ENCODE peak calls at places on chromosomes 4 and X, in five cellular contexts. One of them, this sample, is unnamed. For H3K27me3, the result is how much of the 10 kb centered on the place peaks cover.

GRCh38 chrX:52420824-52421443 is 52.1 kb downstream of the XAGE2 start:
- DNase-seq in neuronal stem cell: no peak
- DNase-seq in effector memory CD4-positive, alpha-beta T cell: no peak
- DNase-seq in SK-N-SH: no peak
- DNase-seq in mesendoderm: no peak
- DNase-seq in this sample: peak

GRCh38 chrX:66163849-66164401 is at the start of gene HEPH:
- DNase-seq in mesendoderm: peak
- DNase-seq in effector memory CD4-positive, alpha-beta T cell: no peak
- DNase-seq in neuronal stem cell: peak
- DNase-seq in SK-N-SH: no peak
- DNase-seq in this sample: no peak

GRCh38 chr4:92994727-92995126 is 691.0 kb downstream of the GRID2 start:
- DNase-seq in neuronal stem cell: no peak
- DNase-seq in effector memory CD4-positive, alpha-beta T cell: no peak
- DNase-seq in mesendoderm: no peak
- DNase-seq in SK-N-SH: no peak
- DNase-seq in this sample: no peak

GRCh38 chr4:123786955-123787354 is 390.4 kb downstream of the SPRY1 start:
- DNase-seq in mesendoderm: no peak
- DNase-seq in SK-N-SH: no peak
- DNase-seq in effector memory CD4-positive, alpha-beta T cell: no peak
- DNase-seq in neuronal stem cell: no peak
- DNase-seq in this sample: peak

GRCh38 chr4:26489101-26489669 is 1.1 kb downstream of the CCKAR start:
- DNase-seq in SK-N-SH: no peak
- DNase-seq in mesendoderm: no peak
- DNase-seq in effector memory CD4-positive, alpha-beta T cell: no peak
- DNase-seq in neuronal stem cell: no peak
- DNase-seq in this sample: no peak

GRCh38 chr4:107721436-107722090 is 1.5 kb upstream of the PAPSS1 start:
- DNase-seq in mesendoderm: peak
- DNase-seq in effector memory CD4-positive, alpha-beta T cell: peak
- DNase-seq in SK-N-SH: no peak
- DNase-seq in neuronal stem cell: no peak
- DNase-seq in this sample: no peak

GRCh38 chr4:137156807-137157206 is 375.5 kb downstream of the PCDH18 start:
- DNase-seq in effector memory CD4-positive, alpha-beta T cell: no peak
- DNase-seq in neuronal stem cell: no peak
- DNase-seq in SK-N-SH: no peak
- DNase-seq in mesendoderm: no peak
- DNase-seq in this sample: peak

GRCh38 chrX:100424012-100424411 is 13.9 kb upstream of the PCDH19 start:
- DNase-seq in SK-N-SH: no peak
- DNase-seq in neuronal stem cell: no peak
- DNase-seq in effector memory CD4-positive, alpha-beta T cell: no peak
- DNase-seq in mesendoderm: peak
- DNase-seq in this sample: no peak

GRCh38 chrX:132561483-132561882 is 72.6 kb upstream of the MBNL3 start:
- DNase-seq in effector memory CD4-positive, alpha-beta T cell: no peak
- DNase-seq in neuronal stem cell: no peak
- DNase-seq in mesendoderm: no peak
- DNase-seq in SK-N-SH: no peak
- DNase-seq in this sample: no peak

GRCh38 chrX:149495573-149496071 is 9.5 kb downstream of the IDS start:
- DNase-seq in neuronal stem cell: no peak
- DNase-seq in SK-N-SH: no peak
- DNase-seq in mesendoderm: peak
- DNase-seq in effector memory CD4-positive, alpha-beta T cell: no peak
- DNase-seq in this sample: peak

GRCh38 chr4:1323635-1324442 is 23.2 kb upstream of the UVSSA start:
- DNase-seq in effector memory CD4-positive, alpha-beta T cell: no peak
- DNase-seq in mesendoderm: no peak
- DNase-seq in SK-N-SH: no peak
- DNase-seq in neuronal stem cell: no peak
- DNase-seq in this sample: peak

GRCh38 chrX:49155243-49155899 is 7.2 kb upstream of the MAGIX start:
- DNase-seq in SK-N-SH: no peak
- DNase-seq in neuronal stem cell: peak
- DNase-seq in mesendoderm: peak
- DNase-seq in effector memory CD4-positive, alpha-beta T cell: peak
- DNase-seq in this sample: peak

GRCh38 chr4:6571608-6572007 is 3.4 kb upstream of the MAN2B2 start:
- DNase-seq in mesendoderm: no peak
- DNase-seq in neuronal stem cell: no peak
- DNase-seq in SK-N-SH: no peak
- DNase-seq in effector memory CD4-positive, alpha-beta T cell: no peak
- DNase-seq in this sample: no peak

GRCh38 chr4:78864405-78865024 is 74.7 kb downstream of the PAQR3 start:
- DNase-seq in effector memory CD4-positive, alpha-beta T cell: no peak
- DNase-seq in mesendoderm: peak
- DNase-seq in SK-N-SH: peak
- DNase-seq in neuronal stem cell: peak
- DNase-seq in this sample: peak

GRCh38 chr4:78439328-78439727 is 112.2 kb upstream of the ANXA3 start:
- DNase-seq in mesendoderm: no peak
- DNase-seq in SK-N-SH: no peak
- DNase-seq in neuronal stem cell: no peak
- DNase-seq in effector memory CD4-positive, alpha-beta T cell: no peak
- DNase-seq in this sample: no peak

GRCh38 chr4:35461931-35462659 is 782.2 kb downstream of the ARAP2 start:
- DNase-seq in mesendoderm: peak
- DNase-seq in SK-N-SH: no peak
- DNase-seq in neuronal stem cell: no peak
- DNase-seq in effector memory CD4-positive, alpha-beta T cell: no peak
- DNase-seq in this sample: no peak

GRCh38 chr4:33850503-33850902 is 2393.8 kb downstream of the ARAP2 start:
- DNase-seq in SK-N-SH: no peak
- DNase-seq in mesendoderm: no peak
- DNase-seq in neuronal stem cell: no peak
- DNase-seq in effector memory CD4-positive, alpha-beta T cell: no peak
- DNase-seq in this sample: no peak

GRCh38 chr4:154982187-154983047 is 201.3 kb downstream of the RBM46 start:
- DNase-seq in effector memory CD4-positive, alpha-beta T cell: peak
- DNase-seq in SK-N-SH: peak
- DNase-seq in mesendoderm: peak
- DNase-seq in neuronal stem cell: peak
- DNase-seq in this sample: peak

GRCh38 chr4:4455199-4455865 is 68.4 kb downstream of the NSG1 start:
- DNase-seq in mesendoderm: no peak
- DNase-seq in neuronal stem cell: no peak
- DNase-seq in SK-N-SH: peak
- DNase-seq in effector memory CD4-positive, alpha-beta T cell: no peak
- DNase-seq in this sample: no peak

DNA sequence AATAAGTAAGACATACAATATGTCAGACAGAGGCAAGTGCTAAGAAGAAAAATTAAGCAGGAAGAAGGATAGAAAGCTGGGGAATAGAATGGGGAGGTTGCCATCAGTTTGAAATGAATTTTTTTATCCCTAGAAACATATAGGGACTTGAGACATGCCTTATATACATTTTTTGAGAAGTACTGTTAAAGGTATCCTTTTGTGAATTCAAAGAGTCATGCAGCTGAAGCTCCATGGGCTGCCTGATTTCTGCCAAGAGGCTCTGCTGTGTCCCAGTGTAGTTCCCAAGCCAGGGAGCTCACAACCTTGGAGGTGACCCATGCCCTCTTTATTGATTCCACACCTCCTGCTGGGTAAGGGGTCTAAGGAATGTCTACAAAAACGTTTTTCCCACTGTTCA is 564.6 kb upstream of the DIPK2B start:
- DNase-seq in neuronal stem cell: no peak
- DNase-seq in SK-N-SH: no peak
- DNase-seq in effector memory CD4-positive, alpha-beta T cell: no peak
- DNase-seq in mesendoderm: no peak
- DNase-seq in this sample: no peak
- H3K4me3 ChIP-seq in neuronal stem cell: no peak
- H3K4me3 ChIP-seq in SK-N-SH: peak
- H3K4me3 ChIP-seq in effector memory CD4-positive, alpha-beta T cell: no peak
- H3K4me3 ChIP-seq in mesendoderm: no peak
- H3K4me3 ChIP-seq in this sample: peak

GRCh38 chrX:68835104-68835442 is 6.3 kb downstream of the EFNB1 start:
- DNase-seq in neuronal stem cell: no peak
- DNase-seq in SK-N-SH: no peak
- DNase-seq in effector memory CD4-positive, alpha-beta T cell: no peak
- DNase-seq in mesendoderm: no peak
- DNase-seq in this sample: no peak
- H3K27me3 ChIP-seq in neuronal stem cell: under half
- H3K27me3 ChIP-seq in SK-N-SH: under half
- H3K27me3 ChIP-seq in effector memory CD4-positive, alpha-beta T cell: under half
- H3K27me3 ChIP-seq in mesendoderm: under half
- H3K27me3 ChIP-seq in this sample: under half

DNA sequence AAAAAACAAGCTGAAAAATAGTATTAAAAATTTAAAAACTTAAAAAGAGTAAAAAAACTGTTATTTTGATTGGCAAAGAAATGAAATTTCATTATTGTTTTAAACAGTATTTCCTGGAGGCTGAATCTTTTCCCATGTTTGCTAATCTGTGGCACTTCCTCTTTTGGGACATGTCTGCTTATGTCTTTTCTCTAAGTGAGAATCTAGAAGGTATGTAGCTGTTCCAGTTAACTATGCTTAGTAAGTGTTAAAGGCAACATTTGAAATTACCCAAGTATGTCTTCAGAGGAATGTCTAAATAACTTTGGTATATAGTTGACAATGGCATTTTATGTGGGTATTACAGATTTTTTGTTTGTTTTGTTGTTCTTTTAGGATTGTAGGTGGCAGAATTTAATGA is 81.6 kb upstream of the TBC1D9 start:
- DNase-seq in neuronal stem cell: no peak
- DNase-seq in effector memory CD4-positive, alpha-beta T cell: no peak
- DNase-seq in SK-N-SH: no peak
- DNase-seq in mesendoderm: no peak
- DNase-seq in this sample: no peak
- H3K4me3 ChIP-seq in neuronal stem cell: no peak
- H3K4me3 ChIP-seq in effector memory CD4-positive, alpha-beta T cell: no peak
- H3K4me3 ChIP-seq in SK-N-SH: no peak
- H3K4me3 ChIP-seq in mesendoderm: no peak
- H3K4me3 ChIP-seq in this sample: no peak

DNA sequence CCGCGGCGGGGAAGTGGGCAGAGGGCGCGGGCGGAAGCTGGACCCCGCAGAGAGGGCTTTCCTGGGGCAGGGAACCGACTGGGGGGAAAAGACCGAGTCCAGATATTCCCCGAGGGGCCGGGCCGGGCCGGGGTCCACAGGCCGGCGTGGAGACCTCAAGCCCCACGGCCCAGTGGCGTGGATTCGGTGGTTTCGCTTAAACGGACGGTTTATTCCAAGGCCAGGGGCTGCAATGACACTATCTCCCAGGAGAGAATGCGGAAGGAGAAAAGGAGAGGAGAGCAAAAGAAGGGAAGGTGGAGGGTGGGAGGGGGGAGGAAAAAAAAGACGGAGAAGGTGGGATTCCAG is 10.8 kb downstream of the ARX start:
- DNase-seq in mesendoderm: no peak
- DNase-seq in SK-N-SH: no peak
- DNase-seq in neuronal stem cell: no peak
- DNase-seq in effector memory CD4-positive, alpha-beta T cell: no peak
- DNase-seq in this sample: no peak
- H3K27me3 ChIP-seq in mesendoderm: half or more
- H3K27me3 ChIP-seq in SK-N-SH: under half
- H3K27me3 ChIP-seq in neuronal stem cell: under half
- H3K27me3 ChIP-seq in effector memory CD4-positive, alpha-beta T cell: under half
- H3K27me3 ChIP-seq in this sample: half or more

DNA sequence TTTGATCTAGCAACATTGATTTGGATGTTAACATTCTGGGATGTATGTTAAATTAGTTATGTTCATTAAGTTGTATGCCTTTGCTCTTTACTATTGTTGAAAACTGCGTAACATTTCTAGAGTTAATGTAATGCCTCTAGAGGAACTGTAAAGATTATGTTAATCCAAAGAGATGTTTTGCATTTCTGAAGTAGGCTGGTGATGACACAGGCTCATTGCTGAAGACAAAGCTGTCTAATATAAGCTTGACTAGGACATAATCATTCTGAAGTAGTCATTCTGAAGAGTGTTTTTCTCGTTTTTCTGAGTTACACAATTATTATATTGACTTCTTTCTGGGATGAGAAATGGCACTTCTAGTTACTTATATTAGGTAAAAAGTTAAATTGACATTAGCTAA is 72.9 kb downstream of the LRP2BP start:
- DNase-seq in SK-N-SH: no peak
- DNase-seq in mesendoderm: no peak
- DNase-seq in effector memory CD4-positive, alpha-beta T cell: no peak
- DNase-seq in neuronal stem cell: no peak
- DNase-seq in this sample: peak
- H3K4me3 ChIP-seq in SK-N-SH: no peak
- H3K4me3 ChIP-seq in mesendoderm: no peak
- H3K4me3 ChIP-seq in effector memory CD4-positive, alpha-beta T cell: no peak
- H3K4me3 ChIP-seq in neuronal stem cell: no peak
- H3K4me3 ChIP-seq in this sample: no peak

DNA sequence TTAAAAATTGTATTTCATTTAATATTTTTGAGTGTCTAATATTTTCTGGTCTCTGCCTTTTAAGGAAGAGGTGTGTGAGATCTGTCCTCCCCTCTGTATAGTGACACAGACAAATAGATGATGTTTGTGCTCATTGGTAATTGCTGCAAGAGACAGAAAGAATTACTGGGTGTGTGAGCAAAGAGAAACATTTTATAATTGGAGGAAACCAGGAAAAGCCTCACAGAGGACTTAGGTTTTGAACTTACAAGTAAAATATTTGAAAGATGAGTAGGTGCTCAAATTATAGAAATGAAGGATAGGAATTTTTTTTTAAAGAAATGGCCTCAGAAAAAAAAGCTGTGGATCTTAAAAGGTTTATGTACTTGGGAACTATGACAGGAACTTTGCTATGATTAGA is 149.8 kb downstream of the SPCS3 start:
- DNase-seq in mesendoderm: no peak
- DNase-seq in effector memory CD4-positive, alpha-beta T cell: no peak
- DNase-seq in neuronal stem cell: no peak
- DNase-seq in SK-N-SH: no peak
- DNase-seq in this sample: peak
- H3K27me3 ChIP-seq in mesendoderm: under half
- H3K27me3 ChIP-seq in effector memory CD4-positive, alpha-beta T cell: under half
- H3K27me3 ChIP-seq in neuronal stem cell: under half
- H3K27me3 ChIP-seq in SK-N-SH: under half
- H3K27me3 ChIP-seq in this sample: under half